ENCODE peak calls at places on chromosomes 4 and X, in nine cellular contexts. R is A549, Z is neural progenitor cell, J is hepatocyte, D is IMR-90, K is endodermal cell, W is uterus, I is upper lobe of left lung, H is left ventricle myocardium inferior. Y is an unnamed sample. For H3K4me1, the result is how much of the 10 kb centered on the place peaks cover.

GRCh38 chrX:21374163-21374993 is at the start of gene CNKSR2:
- DNase-seq in R (peak), Z (peak), J (peak), D (peak), K (peak), W (no peak), I (peak), H (peak), Y (peak)

GRCh38 chr4:137614491-137614890 is 82.2 kb upstream of the PCDH18 start:
- DNase-seq in R (no peak), Z (no peak), J (no peak), D (peak), K (no peak), W (no peak), I (no peak), H (no peak), Y (no peak)

GRCh38 chr4:53917719-53918118 is 146.7 kb downstream of the CHIC2 start:
- DNase-seq in R (no peak), Z (no peak), J (no peak), D (peak), K (no peak), W (no peak), I (no peak), H (no peak), Y (no peak)

GRCh38 chr4:53089940-53090729 is 228.0 kb downstream of the RASL11B start:
- DNase-seq in R (no peak), Z (no peak), J (peak), D (no peak), K (no peak), W (peak), I (no peak), H (no peak), Y (no peak)

GRCh38 chrX:103817502-103817901 is 14.6 kb downstream of the RAB9B start:
- DNase-seq in R (peak), Z (peak), J (peak), D (peak), K (no peak), W (peak), I (no peak), H (no peak), Y (no peak)

GRCh38 chrX:30657542-30658238 is 4.5 kb downstream of the GK start:
- DNase-seq in R (no peak), Z (no peak), J (no peak), D (peak), K (no peak), W (no peak), I (no peak), H (no peak), Y (no peak)

GRCh38 chr4:72076562-72076961 is 44.8 kb downstream of the NPFFR2 start:
- DNase-seq in R (no peak), Z (no peak), J (no peak), D (no peak), K (no peak), W (no peak), I (no peak), H (no peak), Y (no peak)

GRCh38 chr4:165384186-165384585 is 5.4 kb downstream of the CPE start:
- DNase-seq in R (no peak), Z (no peak), J (no peak), D (no peak), K (peak), W (no peak), I (no peak), H (no peak), Y (no peak)

GRCh38 chr4:94160774-94161173 is 46.9 kb upstream of the SMARCAD1 start:
- DNase-seq in R (no peak), Z (no peak), J (no peak), D (no peak), K (no peak), W (no peak), I (no peak), H (no peak), Y (no peak)

GRCh38 chrX:84078991-84079390 is 109.0 kb downstream of the RPS6KA6 start:
- DNase-seq in R (no peak), Z (no peak), J (no peak), D (no peak), K (no peak), W (no peak), I (no peak), H (no peak), Y (no peak)

GRCh38 chr4:82431026-82431745 is 796 bp downstream of the ENOPH1 start:
- DNase-seq in R (peak), Z (no peak), J (peak), D (peak), K (peak), W (no peak), I (peak), H (no peak), Y (peak)

GRCh38 chr4:102174800-102175199 is 170.5 kb downstream of the SLC39A8 start:
- DNase-seq in R (peak), Z (no peak), J (no peak), D (peak), K (no peak), W (no peak), I (no peak), H (no peak), Y (peak)

GRCh38 chr4:175823015-175823741 is 11.1 kb upstream of the GPM6A start:
- DNase-seq in R (no peak), Z (no peak), J (no peak), D (no peak), K (no peak), W (no peak), I (no peak), H (no peak), Y (no peak)

GRCh38 chr4:140185725-140186124 is 31.7 kb upstream of the MAML3 start:
- DNase-seq in R (no peak), Z (no peak), J (no peak), D (no peak), K (no peak), W (no peak), I (no peak), H (no peak), Y (no peak)

GRCh38 chr4:22487333-22487732 is 28.5 kb downstream of the ADGRA3 start:
- DNase-seq in R (no peak), Z (no peak), J (no peak), D (no peak), K (no peak), W (no peak), I (no peak), H (no peak), Y (no peak)

GRCh38 chr4:127632420-127633403 is at the start of gene INTU:
- DNase-seq in R (peak), Z (peak), J (peak), D (peak), K (peak), W (peak), I (no peak), H (peak), Y (peak)

GRCh38 chr4:53908661-53909078 is 155.7 kb downstream of the CHIC2 start:
- DNase-seq in R (peak), Z (peak), J (peak), D (peak), K (no peak), W (peak), I (no peak), H (no peak), Y (peak)

GRCh38 chr4:55435136-55435535 is 39.4 kb downstream of the TMEM165 start:
- DNase-seq in R (peak), Z (peak), J (peak), D (peak), K (no peak), W (no peak), I (no peak), H (no peak), Y (no peak)

GRCh38 chr4:165873298-165874071 is 448 bp downstream of the TLL1 start:
- DNase-seq in R (peak), Z (peak), J (peak), D (no peak), K (peak), W (peak), I (peak), H (peak), Y (no peak)

GRCh38 chrX:65674351-65674893 is 7.0 kb downstream of the MSN start:
- DNase-seq in R (no peak), Z (no peak), J (no peak), D (peak), K (no peak), W (no peak), I (no peak), H (no peak), Y (no peak)

GRCh38 chr4:77308843-77309242 is 151.8 kb downstream of the CCNG2 start:
- DNase-seq in R (peak), Z (peak), J (peak), D (peak), K (no peak), W (no peak), I (no peak), H (no peak), Y (no peak)

GRCh38 chrX:38048886-38049285 is 42.5 kb downstream of the SYTL5 start:
- DNase-seq in R (no peak), Z (no peak), J (no peak), D (no peak), K (no peak), W (no peak), I (no peak), H (no peak), Y (no peak)

GRCh38 chr4:7832331-7832730 is 107.3 kb downstream of the AFAP1 start:
- DNase-seq in R (no peak), Z (no peak), J (no peak), D (no peak), K (no peak), W (no peak), I (no peak), H (no peak), Y (no peak)

GRCh38 chrX:48573690-48574269 is 504 bp upstream of the RBM3 start:
- DNase-seq in R (no peak), Z (no peak), J (peak), D (no peak), K (no peak), W (peak), I (peak), H (peak), Y (peak)

GRCh38 chr4:159305129-159305528 is 202.2 kb downstream of the RAPGEF2 start:
- DNase-seq in R (no peak), Z (no peak), J (no peak), D (no peak), K (no peak), W (no peak), I (no peak), H (no peak), Y (no peak)

GRCh38 chr4:4328840-4329239 is 38.8 kb downstream of the ZBTB49 start:
- DNase-seq in R (no peak), Z (no peak), J (no peak), D (no peak), K (peak), W (no peak), I (no peak), H (no peak), Y (no peak)

GRCh38 chr4:53614616-53615015 is 23.3 kb upstream of the LNX1 start:
- DNase-seq in R (peak), Z (peak), J (peak), D (no peak), K (peak), W (no peak), I (no peak), H (no peak), Y (no peak)

GRCh38 chr4:37675587-37676290 is 10.4 kb downstream of the RELL1 start:
- DNase-seq in R (no peak), Z (no peak), J (no peak), D (no peak), K (no peak), W (no peak), I (no peak), H (no peak), Y (no peak)

GRCh38 chrX:16946361-16946964 is at the start of gene REPS2:
- DNase-seq in R (peak), Z (peak), J (peak), D (peak), K (peak), W (peak), I (peak), H (peak), Y (peak)

GRCh38 chr4:86718152-86718551 is 124.0 kb downstream of the PTPN13 start:
- DNase-seq in R (no peak), Z (no peak), J (no peak), D (no peak), K (no peak), W (no peak), I (no peak), H (no peak), Y (no peak)

GRCh38 chr4:6017800-6018199 is 431 bp downstream of the C4orf50 start:
- DNase-seq in R (no peak), Z (no peak), J (no peak), D (no peak), K (no peak), W (no peak), I (no peak), H (no peak), Y (no peak)

GRCh38 chrX:53078943-53079342 is 3.2 kb upstream of the TSPYL2 start:
- DNase-seq in R (no peak), Z (no peak), J (no peak), D (no peak), K (no peak), W (no peak), I (no peak), H (no peak), Y (no peak)

GRCh38 chrX:138946941-138947340 is 235.4 kb upstream of the FGF13 start:
- DNase-seq in R (no peak), Z (no peak), J (no peak), D (no peak), K (no peak), W (no peak), I (no peak), H (no peak), Y (no peak)

GRCh38 chr4:128600410-128600809 is 209.1 kb upstream of the JADE1 start:
- DNase-seq in R (no peak), Z (no peak), J (peak), D (peak), K (no peak), W (peak), I (no peak), H (no peak), Y (peak)

GRCh38 chr4:11428701-11429571 is at the start of gene HS3ST1:
- DNase-seq in R (peak), Z (peak), J (peak), D (peak), K (peak), W (peak), I (peak), H (peak), Y (peak)

GRCh38 chr4:109945056-109945455 is 32.4 kb downstream of the EGF start:
- DNase-seq in R (peak), Z (no peak), J (no peak), D (no peak), K (no peak), W (no peak), I (no peak), H (no peak), Y (peak)

GRCh38 chr4:186920486-186920885 is 196.8 kb upstream of the FAT1 start:
- DNase-seq in R (no peak), Z (no peak), J (no peak), D (peak), K (no peak), W (no peak), I (no peak), H (no peak), Y (no peak)

GRCh38 chr4:88957570-88957969 is 99.4 kb downstream of the FAM13A start:
- DNase-seq in R (no peak), Z (no peak), J (no peak), D (no peak), K (no peak), W (no peak), I (no peak), H (no peak), Y (no peak)

GRCh38 chr4:76738081-76738931 is 159.6 kb downstream of the SOWAHB start:
- DNase-seq in R (no peak), Z (no peak), J (peak), D (peak), K (no peak), W (peak), I (no peak), H (no peak), Y (peak)

DNA sequence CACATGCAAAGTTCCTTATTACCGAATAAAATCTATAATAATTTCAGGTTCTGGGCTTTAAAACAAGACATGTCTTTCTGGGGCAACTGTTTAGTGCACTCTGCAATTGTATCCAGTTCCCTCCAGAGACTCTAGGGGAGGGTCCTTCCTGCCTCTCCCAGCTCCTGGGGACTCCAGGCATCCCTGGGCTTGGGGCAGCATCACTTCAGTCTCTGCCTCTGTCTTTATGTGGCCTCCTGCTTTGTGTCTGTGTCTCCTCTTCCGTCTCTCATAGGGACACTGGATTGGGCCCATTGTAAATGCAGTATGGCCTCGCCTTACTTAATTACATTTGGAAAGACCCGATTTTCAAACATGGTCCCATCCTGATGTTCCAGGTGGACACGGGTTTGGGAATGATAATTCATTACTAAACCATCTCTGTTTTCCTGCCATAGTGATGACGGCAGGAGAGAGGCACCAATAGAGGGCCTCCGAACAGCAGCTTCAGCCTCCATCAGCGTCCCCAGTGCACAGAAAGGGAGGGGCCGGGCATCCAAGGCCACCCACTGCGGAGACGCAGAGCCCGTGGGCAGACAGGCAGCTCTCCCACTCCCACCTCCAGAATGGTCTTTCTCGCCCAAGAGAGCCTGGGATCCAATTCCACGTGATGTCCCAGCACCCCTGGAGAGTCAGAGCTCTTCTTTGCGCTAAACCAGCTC is 11.0 kb upstream of the ASMTL start:
- DNase-seq in R (no peak), Z (no peak), J (no peak), D (no peak), K (no peak), W (no peak), I (no peak), H (no peak), Y (peak)
- H3K4me1 ChIP-seq in R (under half), Z (under half), J (under half), D (under half), K (under half), W (under half), I (under half), H (under half), Y (under half)

GRCh38 chr4:48341776-48342558 is 638 bp downstream of the SLAIN2 start:
- DNase-seq in R (no peak), Z (peak), J (peak), D (peak), K (peak), W (peak), I (peak), H (peak), Y (peak)
- TF ChIP-seq CTCF in R (no peak), Z (no peak), J (peak), D (no peak), K (no peak), W (no peak), I (no peak), H (no peak), Y (no peak)

DNA sequence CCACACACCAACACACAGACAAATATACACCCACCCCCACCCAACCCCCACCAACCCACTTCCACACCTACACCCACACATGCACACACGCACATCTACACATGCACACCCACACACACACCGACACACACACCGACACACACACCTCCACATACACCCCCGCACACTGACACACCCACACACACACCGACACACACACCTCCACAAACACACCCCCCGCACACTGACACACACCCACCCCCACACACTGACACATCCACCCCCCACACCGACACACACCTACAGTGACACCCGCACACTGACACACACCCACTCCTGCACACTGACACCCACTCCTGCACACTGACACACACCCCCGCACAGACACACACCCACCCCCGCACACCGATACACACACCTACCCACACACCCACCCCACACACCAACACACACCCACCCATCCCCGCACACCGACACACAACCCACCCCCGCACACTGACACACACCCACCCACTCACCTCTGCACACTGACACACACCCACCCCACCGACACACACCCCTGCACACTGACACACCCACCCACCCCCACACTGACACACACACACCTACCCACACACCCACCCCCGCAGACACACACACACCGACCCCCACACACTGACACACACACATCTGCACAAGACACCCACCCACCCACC is 31.1 kb downstream of the FGFRL1 start:
- DNase-seq in R (no peak), Z (no peak), J (no peak), D (no peak), K (no peak), W (no peak), I (peak), H (no peak), Y (no peak)
- H3K4me1 ChIP-seq in R (half or more), Z (under half), J (under half), D (under half), K (under half), W (under half), I (under half), H (under half), Y (under half)

DNA sequence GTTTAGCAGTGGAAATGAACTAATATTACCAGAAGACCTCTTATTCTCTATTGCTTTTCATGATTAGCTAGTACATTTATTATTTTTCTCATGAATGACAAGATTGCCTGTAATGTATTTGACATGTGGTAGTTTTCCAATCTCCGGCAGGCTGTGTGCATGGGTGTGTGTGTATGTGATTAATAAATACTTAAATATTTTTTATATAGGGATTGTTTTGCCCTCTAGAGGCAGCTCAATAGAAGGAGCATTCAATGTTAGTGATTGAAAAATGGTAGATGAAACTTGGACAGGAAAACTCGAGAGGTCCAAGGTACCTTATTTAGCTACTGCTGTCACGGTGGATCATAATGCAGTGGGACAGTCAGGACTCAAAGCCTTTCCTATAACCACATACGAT is 457.6 kb downstream of the IL1RAPL1 start:
- DNase-seq in R (no peak), Z (no peak), J (no peak), D (peak), K (no peak), W (no peak), I (no peak), H (no peak), Y (no peak)
- TF ChIP-seq CTCF in R (no peak), Z (no peak), J (peak), D (peak), K (peak), W (no peak), I (no peak), H (peak), Y (no peak)

GRCh38 chrX:100681581-100681980 is 37.6 kb downstream of the SRPX2 start:
- DNase-seq in R (no peak), Z (no peak), J (no peak), D (no peak), K (no peak), W (no peak), I (no peak), H (no peak), Y (no peak)

GRCh38 chrX:100677616-100678181 is 33.7 kb downstream of the SRPX2 start:
- DNase-seq in R (no peak), Z (no peak), J (no peak), D (peak), K (no peak), W (peak), I (no peak), H (no peak), Y (no peak)

GRCh38 chrX:100685284-100685996 is 41.4 kb downstream of the SRPX2 start:
- DNase-seq in R (peak), Z (peak), J (peak), D (peak), K (peak), W (peak), I (no peak), H (no peak), Y (peak)

GRCh38 chrX:100682939-100683338 is 38.9 kb downstream of the SRPX2 start:
- DNase-seq in R (no peak), Z (no peak), J (no peak), D (no peak), K (no peak), W (no peak), I (no peak), H (no peak), Y (no peak)

DNA sequence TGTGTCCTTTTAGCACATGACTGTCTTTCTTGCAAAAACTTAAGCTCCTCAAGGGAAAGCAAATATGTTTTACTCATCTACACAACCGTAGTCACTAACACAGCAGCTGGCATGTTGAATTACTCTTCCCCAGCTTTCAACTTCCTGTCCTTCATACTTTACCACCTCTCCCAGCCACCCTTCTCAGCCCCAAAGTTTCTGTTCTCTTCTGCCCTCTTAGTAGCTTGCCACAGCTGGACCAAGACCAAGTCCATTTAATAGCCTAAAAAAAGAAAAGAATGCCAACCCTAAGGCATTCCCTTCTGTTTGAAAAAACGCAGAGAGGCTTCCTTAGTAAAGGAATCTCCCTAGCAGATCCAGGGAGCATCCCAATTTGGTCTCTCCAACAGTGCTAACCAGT is 36.8 kb downstream of the SRPX2 start:
- DNase-seq in R (no peak), Z (no peak), J (no peak), D (no peak), K (no peak), W (no peak), I (no peak), H (no peak), Y (no peak)
- H3K4me1 ChIP-seq in R (under half), Z (under half), J (under half), D (under half), K (under half), W (under half), I (under half), H (under half), Y (under half)